ENCODE peak calls at places on chromosomes 7 and 10, in eight cellular contexts. L is EH, Y is Ammon's horn, X is NCI-H510A treated with DMSO at 0.1 percent for 48 hours, V is astrocyte of the hippocampus, A is Kasumi-1, G is T-helper 9 cell, N is progenitor cell of endocrine pancreas. S is an unnamed sample.

GRCh38 chr10:132399117-132400035 is 2.4 kb downstream of the PWWP2B start:
- DNase-seq in L (no peak), Y (no peak), X (no peak), V (no peak), A (no peak), G (no peak), N (no peak), S (no peak)

GRCh38 chr7:154853063-154853726 is 149.7 kb downstream of the PAXIP1 start:
- DNase-seq in L (no peak), Y (no peak), X (no peak), V (no peak), A (no peak), G (no peak), N (no peak), S (no peak)

GRCh38 chr10:30751678-30752331 is 122.3 kb upstream of the LYZL2 start:
- DNase-seq in L (peak; percentile 67), Y (peak; percentile 90), X (peak; percentile 21), V (peak; percentile 79), A (peak; percentile 83), G (peak; percentile 46), N (peak; percentile 54), S (peak; percentile 41)

GRCh38 chr7:97025983-97026704 is 1.5 kb upstream of the DLX5 start:
- DNase-seq in L (no peak), Y (peak; percentile 35), X (no peak), V (peak; percentile 46), A (peak; percentile 45), G (no peak), N (no peak), S (no peak)

GRCh38 chr10:72081772-72082590 is 6.4 kb downstream of the SPOCK2 start:
- DNase-seq in L (no peak), Y (no peak), X (no peak), V (no peak), A (no peak), G (no peak), N (no peak), S (no peak)

GRCh38 chr7:89618269-89618668 is 536.0 kb upstream of the STEAP1 start:
- DNase-seq in L (no peak), Y (no peak), X (peak; percentile 23), V (no peak), A (peak; percentile 6), G (no peak), N (no peak), S (no peak)

GRCh38 chr10:99926925-99927718 is 82.6 kb downstream of the DNMBP start:
- DNase-seq in L (peak; percentile 87), Y (peak; percentile 41), X (peak; percentile 36), V (peak; percentile 82), A (no peak), G (no peak), N (no peak), S (peak; percentile 87)

GRCh38 chr10:55311823-55312431 is 510.9 kb upstream of the PCDH15 start:
- DNase-seq in L (no peak), Y (peak; percentile 24), X (no peak), V (peak; percentile 2), A (no peak), G (no peak), N (no peak), S (peak; percentile 9)

GRCh38 chr7:19317461-19317860 is 172.2 kb upstream of the FERD3L start:
- DNase-seq in L (no peak), Y (no peak), X (no peak), V (no peak), A (no peak), G (no peak), N (no peak), S (peak; percentile 4)

GRCh38 chr10:125034671-125035070 is 92.7 kb downstream of the ZRANB1 start:
- DNase-seq in L (peak; percentile 58), Y (no peak), X (no peak), V (peak; percentile 51), A (no peak), G (no peak), N (no peak), S (peak; percentile 33)

GRCh38 chr7:151457534-151457933 is 17.6 kb upstream of the CRYGN start:
- DNase-seq in L (no peak), Y (no peak), X (no peak), V (no peak), A (no peak), G (no peak), N (no peak), S (no peak)

S was measured in M059J.